ENCODE peak calls at places on chromosomes 5 and 9, in six cellular contexts. B, J, H, N, F and L are unnamed samples.

GRCh38 chr5:52554297-52554696 is 233.4 kb upstream of the ITGA1 start:
- DNase-seq in J (no peak), F (no peak), H (no peak), N (no peak), B (no peak), L (no peak)

GRCh38 chr9:130284690-130285089 is 19.1 kb downstream of the HMCN2 start:
- DNase-seq in J (no peak), H (no peak), F (no peak), N (no peak), B (no peak), L (no peak)

GRCh38 chr9:82650368-82650767 is 412.6 kb downstream of the RASEF start:
- DNase-seq in F (no peak), N (no peak), H (no peak), J (no peak), B (no peak), L (no peak)

GRCh38 chr9:11312976-11313375 is 700.2 kb upstream of the PTPRD start:
- DNase-seq in J (no peak), B (no peak), H (no peak), F (no peak), N (peak; percentile 44), L (no peak)

GRCh38 chr9:37432020-37432419 is 9.5 kb downstream of the GRHPR start:
- DNase-seq in J (no peak), H (no peak), F (no peak), N (no peak), B (no peak), L (no peak)

GRCh38 chr9:84996049-84996448 is 326.5 kb downstream of the NTRK2 start:
- DNase-seq in B (no peak), F (no peak), H (no peak), J (no peak), N (no peak), L (no peak)

GRCh38 chr9:98742325-98743280 is 33.9 kb upstream of the GABBR2 start:
- DNase-seq in N (no peak), J (no peak), B (no peak), F (no peak), H (peak; percentile 81), L (no peak)

GRCh38 chr9:111008148-111009075 is 29.9 kb downstream of the LPAR1 start:
- DNase-seq in J (no peak), B (no peak), H (peak; percentile 48), F (no peak), N (no peak), L (no peak)

GRCh38 chr5:135740475-135740874 is 94.0 kb upstream of the SLC25A48 start:
- DNase-seq in J (peak; percentile 11), F (no peak), B (no peak), N (no peak), H (no peak), L (no peak)

GRCh38 chr9:18478517-18479361 is 4.8 kb downstream of the ADAMTSL1 start:
- DNase-seq in F (no peak), J (no peak), N (no peak), B (no peak), H (peak; percentile 70), L (no peak)

GRCh38 chr5:121805931-121806330 is 45.8 kb upstream of the FTMT start:
- DNase-seq in H (no peak), F (no peak), J (no peak), B (no peak), N (no peak), L (no peak)

GRCh38 chr5:81755320-81755719 is 4.4 kb upstream of the SSBP2 start:
- DNase-seq in H (peak; percentile 89), B (peak; percentile 67), F (peak; percentile 52), J (no peak), N (peak; percentile 74), L (no peak)

GRCh38 chr9:128457207-128457606 is 1.4 kb downstream of the ODF2 start:
- DNase-seq in F (no peak), B (no peak), N (no peak), H (no peak), J (no peak), L (no peak)

GRCh38 chr5:93421987-93422391 is 159.0 kb downstream of the NR2F1-AS1 start:
- DNase-seq in F (no peak), H (no peak), B (no peak), N (no peak), J (no peak), L (no peak)

GRCh38 chr5:132489051-132489770 is 1.4 kb downstream of the IRF1 start:
- DNase-seq in F (peak; percentile 26), J (no peak), N (no peak), B (peak; percentile 4), H (no peak), L (peak; percentile 17)

GRCh38 chr5:141734501-141735231 is 52.6 kb upstream of the ARAP3 start:
- DNase-seq in J (peak; percentile 27), H (peak; percentile 61), F (peak; percentile 35), N (peak; percentile 49), B (no peak), L (no peak)

GRCh38 chr9:132087438-132088030 is 7.9 kb upstream of the MED27 start:
- DNase-seq in F (no peak), N (no peak), J (no peak), H (no peak), B (no peak), L (no peak)

GRCh38 chr5:30846171-30846570 is 347.3 kb upstream of the CDH6 start:
- DNase-seq in F (no peak), N (no peak), B (no peak), H (no peak), J (no peak), L (no peak)

GRCh38 chr5:178308541-178309092 is 76.0 kb upstream of the PHYKPL start:
- DNase-seq in B (no peak), N (no peak), F (no peak), H (no peak), J (peak; percentile 49), L (no peak)

GRCh38 chr9:117777823-117778222 is 73.6 kb downstream of the TLR4 start:
- DNase-seq in N (no peak), H (no peak), F (no peak), B (peak; percentile 14), J (no peak), L (no peak)

GRCh38 chr9:130689937-130690700 is 3.5 kb upstream of the EXOSC2 start:
- DNase-seq in N (peak; percentile 84), F (peak; percentile 87), H (peak; percentile 94), B (peak; percentile 85), J (peak; percentile 77), L (no peak)

GRCh38 chr5:168881427-168882149 is 302.4 kb upstream of the PANK3 start:
- DNase-seq in J (no peak), N (no peak), F (no peak), H (no peak), B (no peak), L (no peak)

GRCh38 chr5:42991477-42992034 is 48.6 kb downstream of the ANXA2R start:
- DNase-seq in B (peak; percentile 9), J (no peak), H (peak; percentile 24), F (no peak), N (no peak), L (no peak)

GRCh38 chr5:82330506-82330905 is 52.4 kb upstream of the RPS23 start:
- DNase-seq in N (no peak), B (no peak), H (no peak), J (no peak), F (no peak), L (no peak)

GRCh38 chr5:135930029-135930948 is 24.5 kb downstream of the LECT2 start:
- DNase-seq in J (no peak), N (peak; percentile 8), H (no peak), B (no peak), F (no peak), L (no peak)

GRCh38 chr5:66923457-66923856 is 273.1 kb downstream of the CD180 start:
- DNase-seq in H (no peak), J (no peak), B (no peak), F (no peak), N (no peak), L (no peak)

GRCh38 chr5:181233436-181234115 is 10.1 kb downstream of the RACK1 start:
- DNase-seq in H (no peak), J (no peak), N (no peak), B (no peak), F (no peak), L (no peak)
- TF ChIP-seq POLR2A in H (no peak), J (no peak), N (no peak), B (no peak), F (no peak), L (no peak)

DNA sequence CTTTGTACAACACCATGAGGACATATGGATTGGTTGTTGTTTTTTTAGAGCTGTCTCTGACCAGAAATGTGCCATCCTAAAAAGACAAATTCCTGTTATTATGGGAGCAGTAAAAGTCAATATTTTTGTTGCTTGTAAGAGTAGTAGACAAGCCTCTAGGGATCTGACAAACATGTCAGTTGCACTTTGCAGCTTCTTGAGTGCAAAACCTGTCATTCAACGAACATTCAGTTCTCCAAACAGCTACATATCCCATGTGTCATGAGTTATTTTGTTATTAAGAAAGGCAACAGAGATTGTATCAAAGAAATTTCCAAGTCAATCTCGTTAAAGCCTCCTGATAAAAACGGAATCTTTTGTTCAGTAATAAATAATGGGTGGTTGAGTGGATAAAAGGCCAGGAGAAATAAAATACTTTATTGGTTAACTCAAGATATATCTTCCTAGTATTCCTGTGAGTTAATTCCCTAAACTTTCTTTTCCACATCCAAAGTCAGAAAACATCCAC is 18.1 kb downstream of the C5orf58 start:
- DNase-seq in H (no peak), F (no peak), J (no peak), N (no peak), B (no peak), L (no peak)
- H3K27ac ChIP-seq in H (no peak overlapping the region), F (no peak overlapping the region), J (peak overlapping the region; percentile 56), N (no peak overlapping the region), B (peak overlapping the region; percentile 73), L (peak overlapping the region; percentile 10)

DNA sequence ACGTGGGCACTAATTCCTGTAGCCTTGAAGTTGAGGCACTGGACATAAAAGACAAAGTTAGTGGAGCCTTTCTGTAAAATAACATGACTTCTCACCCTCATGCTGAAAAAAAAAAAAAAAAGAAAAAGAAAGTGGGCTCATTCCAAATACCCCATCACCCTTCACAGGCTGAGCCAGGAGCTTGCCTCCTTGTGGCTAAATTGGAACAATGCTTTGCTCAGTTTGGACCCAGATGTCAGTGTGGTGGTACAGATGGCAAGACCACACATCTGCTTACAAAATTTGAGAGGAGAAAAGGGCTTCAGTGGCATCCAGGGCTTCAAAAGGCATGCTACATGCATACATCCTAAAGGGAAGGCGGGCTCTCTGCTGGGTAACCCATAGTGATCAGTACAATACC is 342.8 kb downstream of the EBF1 start:
- DNase-seq in B (no peak), J (no peak), N (no peak), F (no peak), H (no peak), L (no peak)
- TF ChIP-seq CTCF in B (no peak), J (no peak), N (no peak), F (no peak), H (no peak), L (no peak)

DNA sequence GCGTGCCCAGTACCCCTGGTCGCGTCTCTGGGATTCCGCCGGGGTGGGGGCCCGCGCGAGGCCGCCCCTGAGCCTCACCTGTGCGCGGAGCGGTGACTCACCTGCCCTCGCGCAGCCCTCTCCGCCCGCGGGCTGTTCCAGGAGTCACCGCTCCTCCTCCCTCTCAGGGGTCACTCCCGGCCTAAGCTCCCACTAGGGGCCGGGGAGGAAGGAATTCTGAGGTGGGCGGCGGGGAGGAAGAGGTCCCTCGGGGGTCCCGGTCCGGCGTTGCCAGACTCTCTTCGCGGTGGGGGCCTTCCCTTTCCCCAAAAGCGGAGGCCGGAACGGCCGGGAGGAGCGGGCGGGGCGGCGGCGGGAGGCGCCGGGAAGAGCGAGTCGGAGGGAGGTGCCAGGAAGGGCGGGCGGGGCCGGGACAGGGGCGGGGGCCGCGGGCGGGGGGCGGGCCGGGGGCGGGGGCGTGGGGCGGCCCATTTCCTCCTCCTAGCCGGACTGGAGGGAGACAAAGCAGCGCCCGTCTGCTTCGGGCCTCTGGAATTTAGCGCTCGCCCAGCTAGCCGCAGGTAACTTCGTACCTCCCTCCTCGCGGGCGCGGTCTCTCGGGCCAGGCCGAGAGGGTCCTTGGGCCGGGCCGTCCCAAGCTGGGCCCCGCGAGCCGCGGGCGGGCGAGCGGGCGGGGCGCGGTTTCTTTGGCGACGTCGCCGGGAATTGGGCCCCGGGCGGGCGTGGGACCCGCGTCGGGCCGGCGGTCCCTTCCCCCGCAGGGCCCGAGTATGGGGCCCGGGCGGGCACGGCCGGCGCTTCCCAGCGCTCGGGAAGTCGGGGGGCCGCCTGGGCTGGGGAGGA is at the start of gene CTNNA1:
- DNase-seq in H (peak; percentile 49), J (peak; percentile 86), N (peak; percentile 89), F (peak; percentile 82), B (peak; percentile 57), L (peak; percentile 81)
- TF ChIP-seq POLR2A in H (peak; percentile 92), J (peak; percentile 35), N (peak; percentile 83), F (peak; percentile 24), B (peak; percentile 73), L (peak; percentile 25)